ENCODE peak calls at places on chromosomes 11 and 22, in eight cellular contexts. Z is PC-9, A is esophagus squamous epithelium, V is heart right ventricle, J is ovary, X is tibial artery, B is ascending aorta, P is lower lobe of right lung. M is an unnamed sample. For H3K9me3 and H3K36me3, the result is how much of the 10 kb centered on the place peaks cover.

GRCh38 chr22:28791124-28791523 is 9.2 kb downstream of the XBP1 start:
- DNase-seq in Z (no peak), A (no peak), V (no peak), J (no peak), X (no peak), B (no peak), P (no peak), M (no peak)

GRCh38 chr11:45158210-45158644 is 11.8 kb downstream of the PRDM11 start:
- DNase-seq in Z (no peak), A (no peak), V (no peak), J (peak), X (peak), B (no peak), P (peak), M (no peak)

GRCh38 chr11:108887436-108888238 is 222.8 kb downstream of the DDX10 start:
- DNase-seq in Z (no peak), A (no peak), V (no peak), J (no peak), X (no peak), B (no peak), P (no peak), M (no peak)

GRCh38 chr11:32213223-32213622 is 122.3 kb downstream of the RCN1 start:
- DNase-seq in Z (no peak), A (no peak), V (no peak), J (no peak), X (no peak), B (no peak), P (no peak), M (no peak)

GRCh38 chr11:28679795-28680194 is 571.6 kb downstream of the METTL15 start:
- DNase-seq in Z (no peak), A (no peak), V (no peak), J (no peak), X (no peak), B (no peak), P (no peak), M (no peak)

GRCh38 chr22:31144223-31144622 is 3.9 kb upstream of the PLA2G3 start:
- DNase-seq in Z (peak), A (no peak), V (no peak), J (no peak), X (no peak), B (no peak), P (no peak), M (no peak)

GRCh38 chr22:49181431-49181830 is 646.2 kb downstream of the BRD1 start:
- DNase-seq in Z (no peak), A (no peak), V (no peak), J (no peak), X (no peak), B (no peak), P (peak), M (no peak)

GRCh38 chr22:29994941-29995340 is 85.3 kb upstream of the HORMAD2 start:
- DNase-seq in Z (peak), A (no peak), V (no peak), J (no peak), X (no peak), B (no peak), P (no peak), M (no peak)

GRCh38 chr11:58027341-58027740 is 3.4 kb upstream of the OR6Q1 start:
- DNase-seq in Z (no peak), A (no peak), V (no peak), J (no peak), X (no peak), B (no peak), P (no peak), M (no peak)

GRCh38 chr11:47415949-47416472 is 7.6 kb downstream of the SLC39A13 start:
- DNase-seq in Z (peak), A (no peak), V (peak), J (peak), X (peak), B (peak), P (peak), M (peak)

GRCh38 chr22:40728731-40729189 is 49.5 kb downstream of the MCHR1 start:
- DNase-seq in Z (no peak), A (no peak), V (no peak), J (no peak), X (no peak), B (no peak), P (peak), M (no peak)

GRCh38 chr11:832529-833113 is at the start of gene CD151:
- DNase-seq in Z (peak), A (no peak), V (no peak), J (no peak), X (no peak), B (no peak), P (no peak), M (no peak)

GRCh38 chr11:133082453-133082781 is 449.9 kb downstream of the OPCML start:
- DNase-seq in Z (no peak), A (no peak), V (peak), J (no peak), X (no peak), B (no peak), P (peak), M (no peak)

GRCh38 chr11:76380161-76380976 is 563 bp downstream of the THAP12 start:
- DNase-seq in Z (no peak), A (no peak), V (peak), J (no peak), X (peak), B (no peak), P (peak), M (no peak)

GRCh38 chr22:39481054-39481453 is 21.0 kb upstream of the MIEF1 start:
- DNase-seq in Z (no peak), A (no peak), V (no peak), J (no peak), X (no peak), B (no peak), P (no peak), M (no peak)

GRCh38 chr11:96267001-96267489 is 76.0 kb downstream of the MAML2 start:
- DNase-seq in Z (no peak), A (no peak), V (no peak), J (no peak), X (no peak), B (no peak), P (no peak), M (no peak)

GRCh38 chr11:96124155-96124554 is 200.2 kb upstream of the MTMR2 start:
- DNase-seq in Z (peak), A (no peak), V (no peak), J (no peak), X (no peak), B (no peak), P (no peak), M (no peak)

GRCh38 chr11:128620306-128621175 is 33.2 kb upstream of the ETS1 start:
- DNase-seq in Z (no peak), A (no peak), V (no peak), J (no peak), X (no peak), B (no peak), P (no peak), M (no peak)

GRCh38 chr11:118691926-118692830 is 12.7 kb upstream of the TREH start:
- DNase-seq in Z (peak), A (no peak), V (no peak), J (no peak), X (no peak), B (no peak), P (no peak), M (peak)
- TF ChIP-seq CTCF in Z (no peak), A (no peak), V (no peak), J (no peak), X (no peak), B (no peak), P (no peak), M (peak)

DNA sequence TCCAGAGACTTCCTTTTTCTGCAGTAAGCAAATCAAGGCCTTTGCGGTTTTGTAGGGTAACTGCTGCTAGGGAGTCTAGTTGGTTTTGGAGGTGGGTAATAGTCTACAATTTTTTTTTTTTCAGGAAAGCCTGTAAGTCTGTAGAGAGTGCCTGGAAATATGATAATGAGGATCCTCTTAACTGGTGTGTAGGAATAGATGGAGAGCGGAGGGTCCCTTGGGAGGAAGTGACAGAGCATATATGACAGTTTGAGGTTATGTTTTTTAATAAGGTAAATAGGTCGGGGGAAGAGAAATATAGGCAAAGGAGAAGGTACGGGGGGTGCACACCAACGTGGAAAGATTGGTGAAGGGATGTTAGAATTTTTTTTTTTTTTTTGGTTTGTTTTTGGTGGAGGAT is 25.9 kb downstream of the ZNF195 start:
- DNase-seq in Z (no peak), A (no peak), V (no peak), J (no peak), X (no peak), B (no peak), P (no peak), M (no peak)
- H3K9me3 ChIP-seq in Z (under half), A (under half), V (under half), J (under half), X (under half), B (under half), P (under half), M (under half)

GRCh38 chr22:17818166-17818565 is 43.9 kb upstream of the BID start:
- DNase-seq in Z (no peak), A (no peak), V (no peak), J (no peak), X (no peak), B (no peak), P (no peak), M (no peak)

GRCh38 chr22:17817511-17818065 is 43.3 kb upstream of the BID start:
- DNase-seq in Z (no peak), A (no peak), V (no peak), J (no peak), X (no peak), B (no peak), P (no peak), M (no peak)

GRCh38 chr22:17816649-17817048 is 42.4 kb upstream of the BID start:
- DNase-seq in Z (no peak), A (no peak), V (no peak), J (no peak), X (no peak), B (no peak), P (no peak), M (no peak)

GRCh38 chr22:17817079-17817478 is 42.8 kb upstream of the BID start:
- DNase-seq in Z (no peak), A (no peak), V (no peak), J (no peak), X (no peak), B (no peak), P (no peak), M (no peak)

GRCh38 chr22:17818649-17819048 is 44.4 kb upstream of the BID start:
- DNase-seq in Z (no peak), A (no peak), V (no peak), J (no peak), X (no peak), B (no peak), P (no peak), M (no peak)
- H3K36me3 ChIP-seq in Z (under half), A (half or more), V (half or more), J (under half), X (half or more), B (half or more), P (under half), M (under half)

DNA sequence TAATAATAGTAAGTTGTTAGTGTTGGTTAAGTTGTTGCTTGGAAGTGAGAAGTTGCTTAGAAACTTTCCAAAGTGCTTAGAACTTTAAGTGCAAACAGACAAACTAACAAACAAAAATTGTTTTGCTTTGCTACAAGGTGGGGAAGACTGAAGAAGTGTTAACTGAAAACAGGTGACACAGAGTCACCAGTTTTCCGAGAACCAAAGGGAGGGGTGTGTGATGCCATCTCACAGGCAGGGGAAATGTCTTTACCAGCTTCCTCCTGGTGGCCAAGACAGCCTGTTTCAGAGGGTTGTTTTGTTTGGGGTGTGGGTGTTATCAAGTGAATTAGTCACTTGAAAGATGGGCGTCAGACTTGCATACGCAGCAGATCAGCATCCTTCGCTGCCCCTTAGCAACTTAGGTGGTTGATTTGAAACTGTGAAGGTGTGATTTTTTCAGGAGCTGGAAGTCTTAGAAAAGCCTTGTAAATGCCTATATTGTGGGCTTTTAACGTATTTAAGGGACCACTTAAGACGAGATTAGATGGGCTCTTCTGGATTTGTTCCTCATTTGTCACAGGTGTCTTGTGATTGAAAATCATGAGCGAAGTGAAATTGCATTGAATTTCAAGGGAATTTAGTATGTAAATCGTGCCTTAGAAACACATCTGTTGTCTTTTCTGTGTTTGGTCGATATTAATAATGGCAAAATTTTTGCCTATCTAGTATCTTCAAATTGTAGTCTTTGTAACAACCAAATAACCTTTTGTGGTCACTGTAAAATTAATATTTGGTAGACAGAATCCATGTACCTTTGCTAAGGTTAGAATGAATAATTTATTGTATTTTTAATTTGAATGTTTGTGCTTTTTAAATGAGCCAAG is 2.7 kb downstream of the NEAT1 start:
- DNase-seq in Z (peak), A (no peak), V (peak), J (no peak), X (peak), B (no peak), P (peak), M (peak)
- TF ChIP-seq CTCF in Z (peak), A (peak), V (no peak), J (peak), X (peak), B (no peak), P (peak), M (no peak)

DNA sequence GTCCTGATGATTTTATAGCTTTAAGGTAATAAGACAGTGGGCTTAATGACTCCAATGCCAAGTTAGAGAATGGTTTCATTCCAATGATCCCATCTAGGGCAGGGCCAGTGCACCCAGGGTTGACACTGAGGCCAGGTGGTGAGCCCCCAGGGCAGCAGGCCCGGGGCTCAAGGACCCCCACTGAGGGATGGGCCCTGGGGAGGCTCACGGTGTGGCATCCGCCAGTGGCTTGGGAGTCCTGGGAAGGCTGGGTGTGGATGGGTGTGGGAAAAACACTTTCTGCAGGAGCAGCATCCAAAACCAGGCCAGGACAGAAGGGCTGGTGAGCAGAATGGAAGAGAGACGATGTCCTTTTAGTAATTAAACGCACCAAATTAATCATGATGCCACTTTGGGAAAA is 626.3 kb downstream of the TBC1D22A start:
- DNase-seq in Z (no peak), A (no peak), V (no peak), J (no peak), X (no peak), B (no peak), P (no peak), M (peak)
- H3K9me3 ChIP-seq in Z (under half), A (under half), V (under half), J (under half), X (under half), B (under half), P (under half), M (under half)

GRCh38 chr11:68326334-68327215 is 14.2 kb downstream of the LRP5 start:
- DNase-seq in Z (no peak), A (no peak), V (no peak), J (no peak), X (no peak), B (no peak), P (no peak), M (no peak)

GRCh38 chr11:68325894-68326220 is 13.5 kb downstream of the LRP5 start:
- DNase-seq in Z (no peak), A (no peak), V (no peak), J (no peak), X (no peak), B (no peak), P (no peak), M (no peak)

GRCh38 chr11:68329496-68329895 is 17.1 kb downstream of the LRP5 start:
- DNase-seq in Z (no peak), A (no peak), V (no peak), J (no peak), X (no peak), B (no peak), P (no peak), M (no peak)

GRCh38 chr11:68328374-68329091 is 16.1 kb downstream of the LRP5 start:
- DNase-seq in Z (no peak), A (no peak), V (peak), J (no peak), X (no peak), B (no peak), P (no peak), M (no peak)

DNA sequence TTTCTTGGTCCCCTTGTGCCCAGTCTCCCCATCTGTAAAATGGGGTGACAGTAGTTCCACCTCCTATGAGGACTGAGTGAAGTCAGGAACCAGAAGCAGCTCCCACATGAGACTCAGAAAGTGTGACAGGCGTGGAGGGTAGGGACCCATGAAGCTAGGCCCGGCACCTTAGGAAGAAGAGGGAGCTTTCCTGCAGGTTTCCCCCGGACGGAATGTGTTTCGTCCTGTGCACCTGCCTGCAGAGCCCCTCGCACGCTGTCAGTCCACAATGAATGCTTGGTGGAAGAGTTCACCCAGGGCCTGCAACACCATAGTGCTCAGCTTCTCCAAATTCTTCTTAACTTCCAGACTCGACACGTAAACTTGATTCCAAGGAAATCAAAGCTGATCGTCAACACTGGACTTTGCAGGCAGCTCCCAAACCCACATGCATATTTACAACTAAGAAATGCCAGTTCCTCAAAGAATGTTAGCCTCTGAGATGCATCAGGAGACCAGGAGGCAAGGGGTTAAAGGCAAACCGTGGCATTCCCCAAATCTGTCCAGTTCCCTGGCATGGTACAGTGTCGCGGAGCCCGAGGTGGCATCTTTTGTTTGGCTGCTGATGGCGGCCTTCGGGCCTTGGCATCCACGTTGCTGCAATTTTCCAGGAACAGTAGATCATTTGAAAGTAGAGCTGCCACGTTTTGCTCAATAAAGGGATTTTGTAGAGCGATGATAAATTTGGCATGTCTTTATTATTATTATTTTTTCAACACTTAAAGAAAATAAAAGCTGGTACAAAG is 15.4 kb downstream of the LRP5 start:
- DNase-seq in Z (no peak), A (no peak), V (no peak), J (no peak), X (no peak), B (no peak), P (no peak), M (no peak)
- H3K36me3 ChIP-seq in Z (under half), A (under half), V (under half), J (under half), X (under half), B (under half), P (under half), M (under half)

GRCh38 chr11:74937696-74938475 is 11.0 kb downstream of the XRRA1 start:
- DNase-seq in Z (no peak), A (no peak), V (no peak), J (no peak), X (no peak), B (no peak), P (no peak), M (no peak)
- TF ChIP-seq CTCF in Z (no peak), A (no peak), V (no peak), J (no peak), X (no peak), B (no peak), P (no peak), M (no peak)

GRCh38 chr11:15819679-15820286 is 536.6 kb downstream of the SOX6 start:
- DNase-seq in Z (no peak), A (peak), V (peak), J (peak), X (peak), B (no peak), P (peak), M (no peak)
- H3K9me3 ChIP-seq in Z (under half), A (under half), V (under half), J (under half), X (under half), B (under half), P (under half), M (under half)

DNA sequence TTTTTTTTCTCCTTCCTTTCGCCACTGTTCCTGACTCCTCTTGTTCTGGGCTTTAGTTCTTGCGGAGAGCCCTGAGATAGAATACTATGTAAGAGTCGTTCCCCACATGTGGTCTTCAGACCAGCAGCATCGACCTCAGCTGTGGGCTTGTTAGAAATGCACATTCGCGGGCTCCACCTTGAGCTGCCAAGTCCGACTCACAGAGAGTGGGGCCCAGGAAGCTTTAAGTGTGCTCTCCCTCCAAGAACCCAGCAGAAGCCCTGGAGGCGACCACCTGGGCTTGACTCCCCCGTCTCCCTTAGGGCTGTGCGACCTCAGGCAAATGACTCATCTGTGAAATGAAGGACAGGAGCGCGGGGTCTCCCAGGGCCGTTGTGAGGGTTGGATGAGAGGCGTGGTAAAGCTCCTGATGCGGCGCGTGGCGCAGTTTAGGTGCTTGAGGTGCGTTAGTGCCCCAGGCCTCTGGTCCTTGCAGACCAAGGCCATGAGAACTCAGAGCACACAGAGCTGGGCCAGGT is 18.8 kb downstream of the SAMM50 start:
- DNase-seq in Z (peak), A (no peak), V (no peak), J (no peak), X (no peak), B (no peak), P (no peak), M (no peak)
- H3K36me3 ChIP-seq in Z (under half), A (half or more), V (half or more), J (under half), X (half or more), B (half or more), P (half or more), M (half or more)

M was measured in RWPE2.